ENCODE peak calls at places on chromosome 21, in five cellular contexts. One of them, this sample, is unnamed.

GRCh38 chr21:45534591-45535331 is 7.5 kb downstream of the SLC19A1 start:
- DNase-seq in epithelial cell of proximal tubule: no peak
- DNase-seq in fibroblast of lung: peak
- DNase-seq in heart left ventricle: peak
- DNase-seq in sigmoid colon: peak
- DNase-seq in this sample: no peak

GRCh38 chr21:38819719-38820147 is 14.0 kb downstream of the ETS2 start:
- DNase-seq in epithelial cell of proximal tubule: no peak
- DNase-seq in fibroblast of lung: peak
- DNase-seq in heart left ventricle: no peak
- DNase-seq in sigmoid colon: no peak
- DNase-seq in this sample: peak

GRCh38 chr21:32918467-32919140 is 107.1 kb upstream of the OLIG2 start:
- DNase-seq in epithelial cell of proximal tubule: no peak
- DNase-seq in fibroblast of lung: peak
- DNase-seq in heart left ventricle: no peak
- DNase-seq in sigmoid colon: no peak
- DNase-seq in this sample: no peak

GRCh38 chr21:18493420-18493819 is 89.8 kb upstream of the TMPRSS15 start:
- DNase-seq in epithelial cell of proximal tubule: peak
- DNase-seq in fibroblast of lung: peak
- DNase-seq in heart left ventricle: no peak
- DNase-seq in sigmoid colon: no peak
- DNase-seq in this sample: peak

GRCh38 chr21:45612096-45613019 is 31.2 kb upstream of the PCBP3 start:
- DNase-seq in epithelial cell of proximal tubule: no peak
- DNase-seq in fibroblast of lung: peak
- DNase-seq in heart left ventricle: no peak
- DNase-seq in sigmoid colon: peak
- DNase-seq in this sample: peak

GRCh38 chr21:44914176-44914874 is 6.4 kb downstream of the ITGB2 start:
- DNase-seq in epithelial cell of proximal tubule: no peak
- DNase-seq in fibroblast of lung: no peak
- DNase-seq in heart left ventricle: peak
- DNase-seq in sigmoid colon: no peak
- DNase-seq in this sample: no peak

GRCh38 chr21:31107151-31107785 is 69.0 kb upstream of the KRTAP19-8 start:
- DNase-seq in epithelial cell of proximal tubule: no peak
- DNase-seq in fibroblast of lung: no peak
- DNase-seq in heart left ventricle: no peak
- DNase-seq in sigmoid colon: no peak
- DNase-seq in this sample: no peak

GRCh38 chr21:38920631-38921398 is 115.1 kb downstream of the ETS2 start:
- DNase-seq in epithelial cell of proximal tubule: no peak
- DNase-seq in fibroblast of lung: peak
- DNase-seq in heart left ventricle: no peak
- DNase-seq in sigmoid colon: peak
- DNase-seq in this sample: peak

GRCh38 chr21:46160563-46161179 is 5.3 kb upstream of the FTCD start:
- DNase-seq in epithelial cell of proximal tubule: no peak
- DNase-seq in fibroblast of lung: no peak
- DNase-seq in heart left ventricle: no peak
- DNase-seq in sigmoid colon: peak
- DNase-seq in this sample: no peak

GRCh38 chr21:33825898-33826297 is 89.7 kb downstream of the ATP5PO start:
- DNase-seq in epithelial cell of proximal tubule: no peak
- DNase-seq in fibroblast of lung: peak
- DNase-seq in heart left ventricle: no peak
- DNase-seq in sigmoid colon: no peak
- DNase-seq in this sample: peak

GRCh38 chr21:45153358-45154318 is 79.3 kb downstream of the ADARB1 start:
- DNase-seq in epithelial cell of proximal tubule: no peak
- DNase-seq in fibroblast of lung: peak
- DNase-seq in heart left ventricle: peak
- DNase-seq in sigmoid colon: peak
- DNase-seq in this sample: peak

GRCh38 chr21:41196990-41197389 is 29.0 kb downstream of the BACE2 start:
- DNase-seq in epithelial cell of proximal tubule: no peak
- DNase-seq in fibroblast of lung: peak
- DNase-seq in heart left ventricle: no peak
- DNase-seq in sigmoid colon: no peak
- DNase-seq in this sample: peak

GRCh38 chr21:16942703-16943102 is 570.1 kb upstream of the CXADR start:
- DNase-seq in epithelial cell of proximal tubule: no peak
- DNase-seq in fibroblast of lung: peak
- DNase-seq in heart left ventricle: no peak
- DNase-seq in sigmoid colon: no peak
- DNase-seq in this sample: peak

GRCh38 chr21:38258803-38259485 is 2.2 kb downstream of the KCNJ15 start:
- DNase-seq in epithelial cell of proximal tubule: no peak
- DNase-seq in fibroblast of lung: peak
- DNase-seq in heart left ventricle: no peak
- DNase-seq in sigmoid colon: no peak
- DNase-seq in this sample: peak

GRCh38 chr21:34100789-34101188 is 27.4 kb downstream of the MRPS6 start:
- DNase-seq in epithelial cell of proximal tubule: no peak
- DNase-seq in fibroblast of lung: peak
- DNase-seq in heart left ventricle: no peak
- DNase-seq in sigmoid colon: no peak
- DNase-seq in this sample: peak

GRCh38 chr21:36005879-36006400 is 54.4 kb downstream of the SETD4 start:
- DNase-seq in epithelial cell of proximal tubule: no peak
- DNase-seq in fibroblast of lung: no peak
- DNase-seq in heart left ventricle: no peak
- DNase-seq in sigmoid colon: no peak
- DNase-seq in this sample: no peak
- H3K4me3 ChIP-seq in epithelial cell of proximal tubule: no peak
- H3K4me3 ChIP-seq in fibroblast of lung: peak
- H3K4me3 ChIP-seq in heart left ventricle: no peak
- H3K4me3 ChIP-seq in sigmoid colon: no peak
- H3K4me3 ChIP-seq in this sample: peak

GRCh38 chr21:43741425-43742096 is 22.6 kb downstream of the PDXK start:
- DNase-seq in epithelial cell of proximal tubule: no peak
- DNase-seq in fibroblast of lung: no peak
- DNase-seq in heart left ventricle: no peak
- DNase-seq in sigmoid colon: no peak
- DNase-seq in this sample: no peak

GRCh38 chr21:43739648-43740435 is 20.9 kb downstream of the PDXK start:
- DNase-seq in epithelial cell of proximal tubule: no peak
- DNase-seq in fibroblast of lung: no peak
- DNase-seq in heart left ventricle: no peak
- DNase-seq in sigmoid colon: no peak
- DNase-seq in this sample: no peak

GRCh38 chr21:43737158-43737950 is 18.4 kb downstream of the PDXK start:
- DNase-seq in epithelial cell of proximal tubule: no peak
- DNase-seq in fibroblast of lung: no peak
- DNase-seq in heart left ventricle: no peak
- DNase-seq in sigmoid colon: no peak
- DNase-seq in this sample: no peak

GRCh38 chr21:43743934-43744333 is 25.0 kb downstream of the PDXK start:
- DNase-seq in epithelial cell of proximal tubule: no peak
- DNase-seq in fibroblast of lung: no peak
- DNase-seq in heart left ventricle: no peak
- DNase-seq in sigmoid colon: no peak
- DNase-seq in this sample: no peak

GRCh38 chr21:43740497-43741156 is 21.7 kb downstream of the PDXK start:
- DNase-seq in epithelial cell of proximal tubule: no peak
- DNase-seq in fibroblast of lung: peak
- DNase-seq in heart left ventricle: no peak
- DNase-seq in sigmoid colon: peak
- DNase-seq in this sample: no peak
- H3K4me3 ChIP-seq in epithelial cell of proximal tubule: no peak
- H3K4me3 ChIP-seq in fibroblast of lung: no peak
- H3K4me3 ChIP-seq in heart left ventricle: no peak
- H3K4me3 ChIP-seq in sigmoid colon: no peak
- H3K4me3 ChIP-seq in this sample: no peak

GRCh38 chr21:26409735-26410134 is 163.4 kb downstream of the CYYR1 start:
- DNase-seq in epithelial cell of proximal tubule: no peak
- DNase-seq in fibroblast of lung: no peak
- DNase-seq in heart left ventricle: no peak
- DNase-seq in sigmoid colon: no peak
- DNase-seq in this sample: no peak

GRCh38 chr21:26404288-26404687 is 168.8 kb downstream of the CYYR1 start:
- DNase-seq in epithelial cell of proximal tubule: no peak
- DNase-seq in fibroblast of lung: no peak
- DNase-seq in heart left ventricle: no peak
- DNase-seq in sigmoid colon: no peak
- DNase-seq in this sample: no peak

GRCh38 chr21:26405071-26405470 is 168.0 kb downstream of the CYYR1 start:
- DNase-seq in epithelial cell of proximal tubule: no peak
- DNase-seq in fibroblast of lung: peak
- DNase-seq in heart left ventricle: no peak
- DNase-seq in sigmoid colon: no peak
- DNase-seq in this sample: peak

GRCh38 chr21:26405735-26406361 is 167.2 kb downstream of the CYYR1 start:
- DNase-seq in epithelial cell of proximal tubule: peak
- DNase-seq in fibroblast of lung: peak
- DNase-seq in heart left ventricle: no peak
- DNase-seq in sigmoid colon: no peak
- DNase-seq in this sample: peak
- H3K4me3 ChIP-seq in epithelial cell of proximal tubule: peak
- H3K4me3 ChIP-seq in fibroblast of lung: no peak
- H3K4me3 ChIP-seq in heart left ventricle: no peak
- H3K4me3 ChIP-seq in sigmoid colon: no peak
- H3K4me3 ChIP-seq in this sample: no peak

DNA sequence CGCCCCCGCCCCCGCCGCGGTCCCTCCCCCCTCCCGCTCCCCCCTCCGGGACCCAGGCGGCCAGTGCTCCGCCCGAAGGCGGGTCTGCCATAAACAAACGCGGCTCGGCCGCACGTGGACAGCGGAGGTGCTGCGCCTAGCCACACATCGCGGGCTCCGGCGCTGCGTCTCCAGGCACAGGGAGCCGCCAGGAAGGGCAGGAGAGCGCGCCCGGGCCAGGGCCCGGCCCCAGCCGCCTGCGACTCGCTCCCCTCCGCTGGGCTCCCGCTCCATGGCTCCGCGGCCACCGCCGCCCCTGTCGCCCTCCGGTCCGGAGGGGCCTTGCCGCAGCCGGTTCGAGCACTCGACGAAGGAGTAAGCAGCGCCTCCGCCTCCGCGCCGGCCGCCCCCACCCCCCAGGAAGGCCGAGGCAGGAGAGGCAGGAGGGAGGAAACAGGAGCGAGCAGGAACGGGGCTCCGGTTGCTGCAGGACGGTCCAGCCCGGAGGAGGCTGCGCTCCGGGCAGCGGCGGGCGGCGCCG is at the start of gene SIM2:
- DNase-seq in epithelial cell of proximal tubule: no peak
- DNase-seq in fibroblast of lung: peak
- DNase-seq in heart left ventricle: no peak
- DNase-seq in sigmoid colon: no peak
- DNase-seq in this sample: no peak
- H3K4me3 ChIP-seq in epithelial cell of proximal tubule: peak
- H3K4me3 ChIP-seq in fibroblast of lung: no peak
- H3K4me3 ChIP-seq in heart left ventricle: peak
- H3K4me3 ChIP-seq in sigmoid colon: peak
- H3K4me3 ChIP-seq in this sample: peak

DNA sequence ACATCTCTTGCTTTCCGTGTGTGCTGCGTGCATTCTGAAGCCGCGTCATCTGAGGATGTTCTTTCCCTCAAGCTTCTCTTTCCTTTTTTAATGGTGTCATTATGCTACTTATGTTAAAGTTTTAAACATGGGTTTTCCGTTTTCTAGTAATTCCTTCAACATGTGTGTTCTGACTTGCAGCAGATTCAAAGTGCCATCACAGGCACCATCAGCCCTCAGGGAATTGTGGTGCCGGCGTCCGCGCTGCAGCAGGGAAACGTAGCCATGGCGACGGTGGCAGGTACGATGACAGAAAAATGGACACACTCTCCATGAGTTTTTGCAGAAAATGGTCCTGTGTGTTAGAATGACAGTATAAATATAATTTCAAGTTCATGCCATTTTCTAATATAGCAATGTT is 42.4 kb downstream of the PKNOX1 start:
- DNase-seq in epithelial cell of proximal tubule: no peak
- DNase-seq in fibroblast of lung: no peak
- DNase-seq in heart left ventricle: no peak
- DNase-seq in sigmoid colon: no peak
- DNase-seq in this sample: no peak
- H3K4me3 ChIP-seq in epithelial cell of proximal tubule: no peak
- H3K4me3 ChIP-seq in fibroblast of lung: no peak
- H3K4me3 ChIP-seq in heart left ventricle: no peak
- H3K4me3 ChIP-seq in sigmoid colon: no peak
- H3K4me3 ChIP-seq in this sample: no peak

GRCh38 chr21:36478941-36479340 is 981 bp downstream of the CLDN14 start:
- DNase-seq in epithelial cell of proximal tubule: no peak
- DNase-seq in fibroblast of lung: peak
- DNase-seq in heart left ventricle: no peak
- DNase-seq in sigmoid colon: no peak
- DNase-seq in this sample: no peak
- H3K4me3 ChIP-seq in epithelial cell of proximal tubule: no peak
- H3K4me3 ChIP-seq in fibroblast of lung: no peak
- H3K4me3 ChIP-seq in heart left ventricle: no peak
- H3K4me3 ChIP-seq in sigmoid colon: no peak
- H3K4me3 ChIP-seq in this sample: no peak

DNA sequence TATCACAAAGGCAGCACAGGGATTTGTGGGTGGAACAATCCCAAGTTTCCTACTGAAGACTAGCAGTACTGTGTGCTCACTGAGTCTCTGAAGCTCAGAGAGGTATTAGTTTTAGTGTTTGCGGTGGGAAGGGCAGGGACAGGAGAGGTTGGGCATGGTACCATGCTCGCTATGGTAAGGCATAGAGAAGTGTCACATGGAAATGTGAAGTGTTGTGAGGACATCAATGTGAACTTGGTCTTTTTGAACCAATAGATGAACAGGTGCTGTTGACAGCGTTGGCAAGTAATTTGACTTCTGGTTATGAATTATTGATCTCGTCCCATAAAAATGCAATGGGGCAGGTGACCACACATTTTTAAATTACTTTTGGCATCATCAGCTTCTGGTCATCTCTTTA is 55.8 kb upstream of the ADAMTS1 start:
- DNase-seq in epithelial cell of proximal tubule: no peak
- DNase-seq in fibroblast of lung: no peak
- DNase-seq in heart left ventricle: no peak
- DNase-seq in sigmoid colon: no peak
- DNase-seq in this sample: no peak
- H3K4me3 ChIP-seq in epithelial cell of proximal tubule: no peak
- H3K4me3 ChIP-seq in fibroblast of lung: no peak
- H3K4me3 ChIP-seq in heart left ventricle: no peak
- H3K4me3 ChIP-seq in sigmoid colon: no peak
- H3K4me3 ChIP-seq in this sample: no peak